ENCODE peak calls at places on chromosomes 5 and 9, in six cellular contexts. K, J, X, V, F and Q are unnamed samples.

GRCh38 chr5:143044265-143044664 is 274.1 kb downstream of the ARHGAP26 start:
- DNase-seq in K (no peak), J (no peak), X (no peak), V (no peak), F (no peak), Q (no peak)

GRCh38 chr9:75452512-75452911 is 364.2 kb downstream of the OSTF1 start:
- DNase-seq in K (no peak), J (no peak), X (no peak), V (no peak), F (no peak), Q (no peak)

GRCh38 chr9:104209387-104209786 is 115.3 kb downstream of the SMC2 start:
- DNase-seq in K (no peak), J (no peak), X (no peak), V (no peak), F (no peak), Q (no peak)

GRCh38 chr9:87567566-87567965 is 69.9 kb downstream of the DAPK1 start:
- DNase-seq in K (no peak), J (no peak), X (no peak), V (no peak), F (no peak), Q (no peak)

GRCh38 chr9:21836437-21837161 is 34.2 kb downstream of the MTAP start:
- DNase-seq in K (no peak), J (no peak), X (no peak), V (no peak), F (no peak), Q (peak)

GRCh38 chr5:139451878-139452660 is 10.5 kb downstream of the ECSCR start:
- DNase-seq in K (no peak), J (no peak), X (no peak), V (no peak), F (no peak), Q (no peak)

GRCh38 chr5:9781882-9782281 is 151.7 kb upstream of the TAS2R1 start:
- DNase-seq in K (no peak), J (no peak), X (no peak), V (no peak), F (no peak), Q (no peak)

GRCh38 chr5:39376293-39376714 is 12.0 kb upstream of the C9 start:
- DNase-seq in K (peak), J (peak), X (no peak), V (peak), F (peak), Q (peak)

GRCh38 chr5:168708301-168708695 is 129.1 kb upstream of the PANK3 start:
- DNase-seq in K (no peak), J (no peak), X (no peak), V (no peak), F (no peak), Q (no peak)

GRCh38 chr5:157025093-157025698 is 33.7 kb downstream of the HAVCR1 start:
- DNase-seq in K (peak), J (no peak), X (no peak), V (no peak), F (no peak), Q (no peak)

GRCh38 chr9:81874926-81875325 is 53.3 kb upstream of the SPATA31D4 start:
- DNase-seq in K (no peak), J (no peak), X (no peak), V (peak), F (no peak), Q (no peak)

GRCh38 chr9:81893929-81894328 is 34.3 kb upstream of the SPATA31D4 start:
- DNase-seq in K (no peak), J (no peak), X (no peak), V (no peak), F (no peak), Q (no peak)

GRCh38 chr5:180396931-180397330 is 43.8 kb upstream of the GFPT2 start:
- DNase-seq in K (no peak), J (peak), X (no peak), V (no peak), F (no peak), Q (no peak)

GRCh38 chr5:130536726-130537125 is 628.3 kb downstream of the HINT1 start:
- DNase-seq in K (no peak), J (no peak), X (no peak), V (no peak), F (no peak), Q (no peak)

GRCh38 chr9:76699966-76700365 is 64.3 kb upstream of the PCA3 start:
- DNase-seq in K (no peak), J (no peak), X (no peak), V (no peak), F (no peak), Q (no peak)

GRCh38 chr5:134136771-134137170 is 22.3 kb downstream of the TCF7 start:
- DNase-seq in K (no peak), J (no peak), X (peak), V (no peak), F (no peak), Q (no peak)

GRCh38 chr9:133715866-133716563 is 22.1 kb downstream of the SARDH start:
- DNase-seq in K (peak), J (peak), X (peak), V (no peak), F (no peak), Q (no peak)

GRCh38 chr9:116855881-116856662 is 169.0 kb downstream of the TRIM32 start:
- DNase-seq in K (no peak), J (no peak), X (peak), V (no peak), F (no peak), Q (no peak)

GRCh38 chr5:134603059-134603458 is 29.6 kb downstream of the SAR1B start:
- DNase-seq in K (no peak), J (no peak), X (no peak), V (no peak), F (no peak), Q (no peak)

GRCh38 chr5:168578006-168578405 is 1.2 kb downstream of the PANK3 start:
- DNase-seq in K (no peak), J (no peak), X (no peak), V (no peak), F (no peak), Q (no peak)

GRCh38 chr5:151417712-151418111 is 29.7 kb upstream of the SLC36A1 start:
- DNase-seq in K (no peak), J (no peak), X (no peak), V (no peak), F (no peak), Q (no peak)

GRCh38 chr9:134307674-134308638 is 18.3 kb upstream of the RXRA start:
- DNase-seq in K (no peak), J (no peak), X (peak), V (no peak), F (no peak), Q (no peak)

GRCh38 chr9:135070198-135070951 is 17.1 kb upstream of the OLFM1 start:
- DNase-seq in K (no peak), J (no peak), X (peak), V (no peak), F (no peak), Q (no peak)